ENCODE peak calls at places on chromosomes 13 and 19, in eight cellular contexts. One of them, this sample, is unnamed.

GRCh38 chr13:33752631-33753030 is 65.3 kb upstream of the RFC3 start:
- DNase-seq in SHP77: no peak
- DNase-seq in activated CD4-positive, alpha-beta T cell treated with anti-CD3 and anti-CD28 coated beads, Interleukin-2, amount 50 U/mL, for 1 hour: no peak
- DNase-seq in B cell: no peak
- DNase-seq in ELR: no peak
- DNase-seq in HEK293T: no peak
- DNase-seq in activated CD4-positive, alpha-beta memory T cell treated with anti-CD3 and anti-CD28 coated beads, Interleukin-2, amount 10 ng/mL, durations not matched to agents 7 days and 5 days: no peak
- DNase-seq in GM13977: no peak
- DNase-seq in this sample: no peak

GRCh38 chr13:30874111-30874510 is 32.0 kb upstream of the MEDAG start:
- DNase-seq in ELR: no peak
- DNase-seq in SHP77: no peak
- DNase-seq in GM13977: no peak
- DNase-seq in HEK293T: no peak
- DNase-seq in activated CD4-positive, alpha-beta T cell treated with anti-CD3 and anti-CD28 coated beads, Interleukin-2, amount 50 U/mL, for 1 hour: no peak
- DNase-seq in activated CD4-positive, alpha-beta memory T cell treated with anti-CD3 and anti-CD28 coated beads, Interleukin-2, amount 10 ng/mL, durations not matched to agents 7 days and 5 days: no peak
- DNase-seq in B cell: no peak
- DNase-seq in this sample: no peak

GRCh38 chr19:10112037-10112751 is 701 bp downstream of the P2RY11 start:
- DNase-seq in SHP77: no peak
- DNase-seq in ELR: peak
- DNase-seq in activated CD4-positive, alpha-beta memory T cell treated with anti-CD3 and anti-CD28 coated beads, Interleukin-2, amount 10 ng/mL, durations not matched to agents 7 days and 5 days: peak
- DNase-seq in activated CD4-positive, alpha-beta T cell treated with anti-CD3 and anti-CD28 coated beads, Interleukin-2, amount 50 U/mL, for 1 hour: peak
- DNase-seq in B cell: no peak
- DNase-seq in HEK293T: no peak
- DNase-seq in GM13977: no peak
- DNase-seq in this sample: no peak

GRCh38 chr19:51566489-51567100 is 4.5 kb upstream of the ZNF175 start:
- DNase-seq in ELR: peak
- DNase-seq in SHP77: no peak
- DNase-seq in activated CD4-positive, alpha-beta T cell treated with anti-CD3 and anti-CD28 coated beads, Interleukin-2, amount 50 U/mL, for 1 hour: no peak
- DNase-seq in B cell: no peak
- DNase-seq in HEK293T: no peak
- DNase-seq in GM13977: no peak
- DNase-seq in activated CD4-positive, alpha-beta memory T cell treated with anti-CD3 and anti-CD28 coated beads, Interleukin-2, amount 10 ng/mL, durations not matched to agents 7 days and 5 days: no peak
- DNase-seq in this sample: no peak

GRCh38 chr13:72150502-72150901 is 283.5 kb upstream of the DACH1 start:
- DNase-seq in ELR: no peak
- DNase-seq in SHP77: no peak
- DNase-seq in HEK293T: no peak
- DNase-seq in GM13977: no peak
- DNase-seq in activated CD4-positive, alpha-beta memory T cell treated with anti-CD3 and anti-CD28 coated beads, Interleukin-2, amount 10 ng/mL, durations not matched to agents 7 days and 5 days: no peak
- DNase-seq in activated CD4-positive, alpha-beta T cell treated with anti-CD3 and anti-CD28 coated beads, Interleukin-2, amount 50 U/mL, for 1 hour: no peak
- DNase-seq in B cell: no peak
- DNase-seq in this sample: no peak

GRCh38 chr19:18436651-18437478 is 1.1 kb downstream of the ISYNA1 start:
- DNase-seq in activated CD4-positive, alpha-beta memory T cell treated with anti-CD3 and anti-CD28 coated beads, Interleukin-2, amount 10 ng/mL, durations not matched to agents 7 days and 5 days: peak
- DNase-seq in SHP77: peak
- DNase-seq in B cell: peak
- DNase-seq in ELR: peak
- DNase-seq in GM13977: peak
- DNase-seq in HEK293T: peak
- DNase-seq in activated CD4-positive, alpha-beta T cell treated with anti-CD3 and anti-CD28 coated beads, Interleukin-2, amount 50 U/mL, for 1 hour: peak
- DNase-seq in this sample: no peak

GRCh38 chr19:3188627-3189596 is 3.2 kb downstream of the NCLN start:
- DNase-seq in SHP77: no peak
- DNase-seq in activated CD4-positive, alpha-beta memory T cell treated with anti-CD3 and anti-CD28 coated beads, Interleukin-2, amount 10 ng/mL, durations not matched to agents 7 days and 5 days: no peak
- DNase-seq in ELR: no peak
- DNase-seq in HEK293T: no peak
- DNase-seq in GM13977: no peak
- DNase-seq in B cell: no peak
- DNase-seq in activated CD4-positive, alpha-beta T cell treated with anti-CD3 and anti-CD28 coated beads, Interleukin-2, amount 50 U/mL, for 1 hour: no peak
- DNase-seq in this sample: no peak

GRCh38 chr19:2041686-2042484 is 9.2 kb downstream of the MKNK2 start:
- DNase-seq in SHP77: peak
- DNase-seq in activated CD4-positive, alpha-beta T cell treated with anti-CD3 and anti-CD28 coated beads, Interleukin-2, amount 50 U/mL, for 1 hour: peak
- DNase-seq in ELR: peak
- DNase-seq in GM13977: peak
- DNase-seq in HEK293T: peak
- DNase-seq in B cell: peak
- DNase-seq in activated CD4-positive, alpha-beta memory T cell treated with anti-CD3 and anti-CD28 coated beads, Interleukin-2, amount 10 ng/mL, durations not matched to agents 7 days and 5 days: peak
- DNase-seq in this sample: peak

GRCh38 chr13:99967498-99967883 is 4.1 kb downstream of the ZIC5 start:
- DNase-seq in ELR: no peak
- DNase-seq in SHP77: no peak
- DNase-seq in GM13977: no peak
- DNase-seq in B cell: no peak
- DNase-seq in activated CD4-positive, alpha-beta T cell treated with anti-CD3 and anti-CD28 coated beads, Interleukin-2, amount 50 U/mL, for 1 hour: no peak
- DNase-seq in HEK293T: no peak
- DNase-seq in activated CD4-positive, alpha-beta memory T cell treated with anti-CD3 and anti-CD28 coated beads, Interleukin-2, amount 10 ng/mL, durations not matched to agents 7 days and 5 days: no peak
- DNase-seq in this sample: no peak

GRCh38 chr13:27355894-27356293 is 68.5 kb upstream of the GTF3A start:
- DNase-seq in activated CD4-positive, alpha-beta T cell treated with anti-CD3 and anti-CD28 coated beads, Interleukin-2, amount 50 U/mL, for 1 hour: no peak
- DNase-seq in SHP77: no peak
- DNase-seq in GM13977: no peak
- DNase-seq in B cell: no peak
- DNase-seq in activated CD4-positive, alpha-beta memory T cell treated with anti-CD3 and anti-CD28 coated beads, Interleukin-2, amount 10 ng/mL, durations not matched to agents 7 days and 5 days: no peak
- DNase-seq in ELR: no peak
- DNase-seq in HEK293T: no peak
- DNase-seq in this sample: no peak

GRCh38 chr19:55526216-55527196 is 10.4 kb downstream of the SBK2 start:
- DNase-seq in ELR: peak
- DNase-seq in SHP77: peak
- DNase-seq in activated CD4-positive, alpha-beta T cell treated with anti-CD3 and anti-CD28 coated beads, Interleukin-2, amount 50 U/mL, for 1 hour: no peak
- DNase-seq in GM13977: no peak
- DNase-seq in HEK293T: no peak
- DNase-seq in B cell: no peak
- DNase-seq in activated CD4-positive, alpha-beta memory T cell treated with anti-CD3 and anti-CD28 coated beads, Interleukin-2, amount 10 ng/mL, durations not matched to agents 7 days and 5 days: no peak
- DNase-seq in this sample: peak

GRCh38 chr13:111474136-111475002 is 153.9 kb downstream of the TEX29 start:
- DNase-seq in ELR: peak
- DNase-seq in HEK293T: peak
- DNase-seq in GM13977: peak
- DNase-seq in activated CD4-positive, alpha-beta memory T cell treated with anti-CD3 and anti-CD28 coated beads, Interleukin-2, amount 10 ng/mL, durations not matched to agents 7 days and 5 days: peak
- DNase-seq in B cell: peak
- DNase-seq in activated CD4-positive, alpha-beta T cell treated with anti-CD3 and anti-CD28 coated beads, Interleukin-2, amount 50 U/mL, for 1 hour: no peak
- DNase-seq in SHP77: peak
- DNase-seq in this sample: peak